ENCODE peak calls at places on chromosomes 16 and 17, in eight cellular contexts. Y, D, Q, I, O, V, E and T are unnamed samples.

GRCh38 chr17:22301353-22301745 is 609.0 kb downstream of the KCNJ18 start:
- DNase-seq in Y (no peak), D (no peak), Q (no peak), I (no peak), O (no peak), V (no peak), E (no peak), T (no peak)

GRCh38 chr17:9072626-9073339 is 51.5 kb downstream of the NTN1 start:
- DNase-seq in Y (peak; percentile 83), D (no peak), Q (peak; percentile 39), I (no peak), O (peak; percentile 76), V (peak; percentile 48), E (no peak), T (no peak)

GRCh38 chr17:45092932-45093430 is 31.9 kb downstream of the NMT1 start:
- DNase-seq in Y (peak; percentile 57), D (no peak), Q (peak; percentile 84), I (peak; percentile 82), O (peak; percentile 77), V (peak; percentile 78), E (peak; percentile 86), T (no peak)

GRCh38 chr17:52025231-52025630 is 133.3 kb downstream of the CA10 start:
- DNase-seq in Y (no peak), D (no peak), Q (no peak), I (no peak), O (no peak), V (no peak), E (no peak), T (no peak)

GRCh38 chr17:8209909-8210760 is at the start of gene AURKB:
- DNase-seq in Y (peak; percentile 95), D (peak; percentile 98), Q (peak; percentile 97), I (peak; percentile 93), O (peak; percentile 98), V (peak; percentile 91), E (peak; percentile 96), T (peak; percentile 98)

GRCh38 chr17:80859004-80859941 is 132.4 kb upstream of the CHMP6 start:
- DNase-seq in Y (peak; percentile 75), D (no peak), Q (peak; percentile 54), I (no peak), O (peak; percentile 74), V (peak; percentile 58), E (peak; percentile 67), T (peak; percentile 41)

GRCh38 chr16:66335704-66336329 is 30.7 kb upstream of the CDH5 start:
- DNase-seq in Y (no peak), D (no peak), Q (no peak), I (peak; percentile 64), O (peak; percentile 65), V (no peak), E (peak; percentile 44), T (no peak)

GRCh38 chr16:3256146-3256875 is at the start of gene MEFV:
- DNase-seq in Y (no peak), D (no peak), Q (no peak), I (no peak), O (no peak), V (no peak), E (no peak), T (no peak)

GRCh38 chr16:85291302-85292148 is 179.3 kb upstream of the CIBAR2 start:
- DNase-seq in Y (peak; percentile 66), D (no peak), Q (peak; percentile 39), I (peak; percentile 78), O (peak; percentile 38), V (peak; percentile 52), E (no peak), T (peak; percentile 68)

GRCh38 chr17:34259151-34259550 is 4.1 kb downstream of the CCL2 start:
- DNase-seq in Y (no peak), D (no peak), Q (no peak), I (no peak), O (no peak), V (no peak), E (no peak), T (no peak)

GRCh38 chr16:82047787-82048186 is 12.7 kb downstream of the HSD17B2 start:
- DNase-seq in Y (no peak), D (no peak), Q (no peak), I (no peak), O (no peak), V (no peak), E (no peak), T (no peak)

GRCh38 chr16:80627108-80627507 is 86.3 kb downstream of the DYNLRB2 start:
- DNase-seq in Y (no peak), D (no peak), Q (no peak), I (no peak), O (no peak), V (no peak), E (no peak), T (no peak)

GRCh38 chr17:5676012-5676411 is 91.7 kb upstream of the NLRP1 start:
- DNase-seq in Y (no peak), D (no peak), Q (no peak), I (no peak), O (no peak), V (no peak), E (no peak), T (no peak)

GRCh38 chr17:14205992-14206461 is 30.6 kb downstream of the CDRT15 start:
- DNase-seq in Y (peak; percentile 94), D (no peak), Q (peak; percentile 71), I (peak; percentile 86), O (peak; percentile 72), V (no peak), E (no peak), T (no peak)

GRCh38 chr17:62592305-62593099 is 35.0 kb upstream of the MRC2 start:
- DNase-seq in Y (no peak), D (no peak), Q (no peak), I (no peak), O (no peak), V (no peak), E (no peak), T (no peak)
- TF ChIP-seq CTCF in Y (no peak), D (no peak), Q (no peak), I (no peak), O (no peak), V (no peak), E (no peak), T (no peak)

GRCh38 chr17:40023590-40024292 is 8.5 kb downstream of the CSF3 start:
- DNase-seq in Y (peak; percentile 81), D (no peak), Q (peak; percentile 81), I (peak; percentile 87), O (peak; percentile 61), V (no peak), E (peak; percentile 14), T (no peak)

GRCh38 chr17:40025991-40026815 is 11.0 kb downstream of the CSF3 start:
- DNase-seq in Y (no peak), D (no peak), Q (no peak), I (no peak), O (no peak), V (no peak), E (peak; percentile 5), T (no peak)

GRCh38 chr17:40022961-40023541 is 7.8 kb downstream of the CSF3 start:
- DNase-seq in Y (peak; percentile 61), D (no peak), Q (no peak), I (peak; percentile 82), O (no peak), V (no peak), E (peak; percentile 4), T (no peak)

GRCh38 chr17:40025559-40025958 is 10.3 kb downstream of the CSF3 start:
- DNase-seq in Y (no peak), D (no peak), Q (no peak), I (no peak), O (no peak), V (no peak), E (no peak), T (no peak)

GRCh38 chr17:40024901-40025300 is 9.7 kb downstream of the CSF3 start:
- DNase-seq in Y (no peak), D (no peak), Q (no peak), I (no peak), O (no peak), V (no peak), E (no peak), T (no peak)
- H3K27ac ChIP-seq in Y (no peak overlapping the region), D (no peak overlapping the region), Q (no peak overlapping the region), I (no peak overlapping the region), O (no peak overlapping the region), V (no peak overlapping the region), E (no peak overlapping the region), T (no peak overlapping the region)

GRCh38 chr17:39835038-39835786 is 28.9 kb downstream of the IKZF3 start:
- DNase-seq in Y (no peak), D (no peak), Q (no peak), I (no peak), O (no peak), V (no peak), E (no peak), T (peak; percentile 5)
- TF ChIP-seq CTCF in Y (no peak), D (peak; percentile 24), Q (no peak), I (no peak), O (no peak), V (no peak), E (no peak), T (peak; percentile 30)

DNA sequence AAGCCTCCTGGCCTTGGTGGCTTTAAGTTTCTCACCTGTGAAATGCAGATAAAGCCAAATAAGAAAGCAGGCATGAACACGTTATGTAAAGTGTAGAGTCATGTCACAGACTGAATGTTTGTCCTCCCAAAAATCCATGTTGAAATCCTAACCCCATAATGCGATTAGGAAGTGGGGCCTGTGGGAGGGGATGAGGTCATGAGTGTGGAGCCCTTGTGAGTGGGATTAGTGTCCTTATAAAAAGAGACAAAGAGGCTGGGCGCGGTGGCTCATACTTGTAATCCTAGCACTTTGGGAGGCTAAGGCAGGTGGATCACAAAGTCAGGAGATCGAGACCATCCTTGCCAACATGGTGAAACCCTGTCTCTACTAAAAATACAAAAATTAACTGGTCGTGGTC is 19.5 kb upstream of the C16orf78 start:
- DNase-seq in Y (no peak), D (no peak), Q (no peak), I (no peak), O (no peak), V (no peak), E (no peak), T (no peak)
- H3K27ac ChIP-seq in Y (no peak overlapping the region), D (no peak overlapping the region), Q (no peak overlapping the region), I (no peak overlapping the region), O (no peak overlapping the region), V (no peak overlapping the region), E (no peak overlapping the region), T (no peak overlapping the region)

GRCh38 chr17:37417852-37418251 is 11.2 kb downstream of the TADA2A start:
- DNase-seq in Y (no peak), D (no peak), Q (no peak), I (no peak), O (no peak), V (no peak), E (no peak), T (no peak)

GRCh38 chr17:37410357-37410756 is 3.7 kb downstream of the TADA2A start:
- DNase-seq in Y (no peak), D (no peak), Q (no peak), I (no peak), O (no peak), V (no peak), E (no peak), T (no peak)

GRCh38 chr17:37413875-37414519 is 7.3 kb downstream of the TADA2A start:
- DNase-seq in Y (no peak), D (no peak), Q (no peak), I (no peak), O (no peak), V (no peak), E (no peak), T (no peak)
- TF ChIP-seq CTCF in Y (no peak), D (no peak), Q (no peak), I (peak; percentile 10), O (no peak), V (no peak), E (peak; percentile 9), T (peak; percentile 25)